ENCODE peak calls at places on chromosomes 7 and 10, in nine cellular contexts. O is IMR-90, B is Daoy, I is left colon, L is NCI-H1436, E is A549, K is amniotic epithelial cell, H is T follicular helper cell, D is brain microvascular endothelial cell. G is an unnamed sample.

GRCh38 chr10:45581497-45582385 is 90.8 kb downstream of the ZFAND4 start:
- DNase-seq in K (peak), O (peak), E (no peak), I (no peak), L (no peak), B (no peak), H (no peak), D (no peak), G (no peak)

GRCh38 chr10:65931291-65932080 is 994.4 kb upstream of the LRRTM3 start:
- DNase-seq in D (no peak), H (no peak), L (no peak), I (no peak), E (no peak), K (no peak), B (no peak), O (no peak), G (no peak)

GRCh38 chr7:47954231-47954911 is 6.1 kb upstream of the PKD1L1 start:
- DNase-seq in I (no peak), E (no peak), K (no peak), H (no peak), L (no peak), B (peak), D (no peak), O (peak), G (no peak)

GRCh38 chr7:98656899-98657298 is 39.8 kb downstream of the NPTX2 start:
- DNase-seq in E (no peak), D (no peak), B (no peak), O (no peak), K (no peak), I (no peak), H (no peak), L (no peak), G (no peak)

GRCh38 chr7:3065724-3066143 is 22.1 kb upstream of the CARD11 start:
- DNase-seq in B (peak), I (peak), K (peak), L (peak), E (peak), H (peak), D (peak), O (peak), G (no peak)

GRCh38 chr10:14173706-14174594 is 156.8 kb downstream of the FRMD4A start:
- DNase-seq in I (no peak), D (peak), L (no peak), B (peak), O (peak), H (no peak), E (no peak), K (peak), G (peak)

GRCh38 chr10:133154996-133155778 is 4.8 kb upstream of the KNDC1 start:
- DNase-seq in D (no peak), O (no peak), K (no peak), L (no peak), H (no peak), I (no peak), E (no peak), B (no peak), G (no peak)

GRCh38 chr10:104300736-104301292 is 31.8 kb downstream of the GSTO2 start:
- DNase-seq in L (peak), D (peak), E (peak), O (peak), K (peak), H (no peak), B (peak), I (peak), G (peak)

GRCh38 chr7:2687338-2687869 is 598 bp upstream of the AMZ1 start:
- DNase-seq in K (peak), L (no peak), I (no peak), O (peak), H (no peak), D (peak), E (no peak), B (peak), G (peak)

GRCh38 chr10:18164771-18165361 is 24.6 kb downstream of the CACNB2 start:
- DNase-seq in D (peak), L (no peak), H (no peak), B (peak), K (peak), E (no peak), I (no peak), O (peak), G (no peak)

GRCh38 chr10:2791774-2792443 is 275.4 kb upstream of the PFKP start:
- DNase-seq in K (no peak), E (no peak), D (no peak), O (no peak), L (no peak), B (no peak), I (no peak), H (no peak), G (no peak)

GRCh38 chr10:66627156-66627555 is 298.7 kb upstream of the LRRTM3 start:
- DNase-seq in H (no peak), I (no peak), K (peak), B (no peak), E (peak), L (no peak), O (no peak), D (peak), G (no peak)

GRCh38 chr10:132241496-132241895 is 54.7 kb downstream of the DPYSL4 start:
- DNase-seq in E (no peak), O (no peak), I (no peak), L (no peak), K (no peak), B (no peak), H (no peak), D (no peak), G (no peak)

GRCh38 chr7:158239290-158239981 is 348.2 kb downstream of the PTPRN2 start:
- DNase-seq in E (no peak), B (peak), O (no peak), L (peak), I (peak), D (no peak), H (no peak), K (no peak), G (no peak)

GRCh38 chr7:85186083-85186520 is 754 bp downstream of the SEMA3D start:
- DNase-seq in B (peak), K (peak), I (peak), H (no peak), E (peak), O (peak), L (no peak), D (peak), G (peak)

GRCh38 chr7:18320971-18321567 is 174.5 kb upstream of the HDAC9 start:
- DNase-seq in I (no peak), B (peak), D (peak), L (peak), K (peak), O (peak), E (peak), H (no peak), G (no peak)

GRCh38 chr10:97574374-97575100 is 2.0 kb downstream of the ANKRD2 start:
- DNase-seq in H (no peak), D (peak), B (peak), E (peak), K (peak), O (peak), L (peak), I (peak), G (peak)

GRCh38 chr7:1948377-1948796 is 278.3 kb downstream of the ELFN1 start:
- DNase-seq in E (no peak), H (no peak), B (no peak), I (peak), O (no peak), L (no peak), K (no peak), D (no peak), G (no peak)